ENCODE peak calls at places on chromosome 18, in eight cellular contexts. U is GM06990, D is A549, R is fibroblast of pulmonary artery, I is HCT116, F is AG04450, M is fibroblast of lung, A is astrocyte of the cerebellum. B is an unnamed sample.

GRCh38 chr18:24601624-24602023 is 141.2 kb downstream of the HRH4 start:
- DNase-seq in U (no peak), D (no peak), R (no peak), I (no peak), F (no peak), M (no peak), A (no peak), B (no peak)

GRCh38 chr18:54134053-54134452 is 90.4 kb downstream of the MBD2 start:
- DNase-seq in U (no peak), D (no peak), R (no peak), I (no peak), F (no peak), M (no peak), A (no peak), B (no peak)

GRCh38 chr18:13579874-13580273 is 146.5 kb downstream of the FAM210A start:
- DNase-seq in U (no peak), D (no peak), R (no peak), I (no peak), F (no peak), M (no peak), A (no peak), B (no peak)

GRCh38 chr18:44556296-44556695 is 124.4 kb upstream of the SETBP1 start:
- DNase-seq in U (no peak), D (no peak), R (no peak), I (no peak), F (no peak), M (no peak), A (no peak), B (no peak)

GRCh38 chr18:51363384-51363783 is 165.9 kb upstream of the MEX3C start:
- DNase-seq in U (no peak), D (no peak), R (no peak), I (no peak), F (no peak), M (no peak), A (no peak), B (no peak)

GRCh38 chr18:65235966-65236634 is 514.7 kb upstream of the CDH7 start:
- DNase-seq in U (no peak), D (no peak), R (no peak), I (no peak), F (no peak), M (no peak), A (peak; percentile 4), B (no peak)

GRCh38 chr18:45270289-45270771 is 344.9 kb upstream of the SLC14A2 start:
- DNase-seq in U (no peak), D (no peak), R (no peak), I (no peak), F (no peak), M (no peak), A (no peak), B (no peak)

GRCh38 chr18:34357944-34358580 is 133.3 kb upstream of the NOL4 start:
- DNase-seq in U (peak; percentile 25), D (no peak), R (no peak), I (no peak), F (no peak), M (no peak), A (no peak), B (no peak)

GRCh38 chr18:13566941-13567762 is 159.2 kb downstream of the FAM210A start:
- DNase-seq in U (peak; percentile 84), D (no peak), R (no peak), I (no peak), F (no peak), M (peak; percentile 12), A (no peak), B (peak; percentile 83)

GRCh38 chr18:37710731-37711130 is 145.1 kb upstream of the CELF4 start:
- DNase-seq in U (no peak), D (no peak), R (no peak), I (no peak), F (no peak), M (no peak), A (no peak), B (no peak)

GRCh38 chr18:46676162-46676830 is 19.3 kb upstream of the LOXHD1 start:
- DNase-seq in U (no peak), D (peak; percentile 8), R (no peak), I (no peak), F (no peak), M (peak; percentile 8), A (peak; percentile 42), B (no peak)

GRCh38 chr18:45850021-45850420 is 24.5 kb downstream of the SIGLEC15 start:
- DNase-seq in U (no peak), D (peak; percentile 20), R (peak; percentile 19), I (no peak), F (no peak), M (no peak), A (no peak), B (no peak)

GRCh38 chr18:7174359-7175107 is 56.4 kb upstream of the LRRC30 start:
- DNase-seq in U (no peak), D (no peak), R (peak; percentile 48), I (no peak), F (no peak), M (no peak), A (no peak), B (no peak)

GRCh38 chr18:26574958-26575864 is 26.9 kb upstream of the KCTD1 start:
- DNase-seq in U (peak; percentile 3), D (peak; percentile 96), R (peak; percentile 52), I (no peak), F (no peak), M (peak; percentile 41), A (peak; percentile 84), B (no peak)

GRCh38 chr18:58064406-58064998 is 20.5 kb downstream of the NEDD4L start:
- DNase-seq in U (no peak), D (no peak), R (no peak), I (no peak), F (no peak), M (no peak), A (no peak), B (no peak)

GRCh38 chr18:63882333-63883141 is 5.0 kb upstream of the SERPINB2 start:
- DNase-seq in U (no peak), D (peak; percentile 28), R (peak; percentile 91), I (peak; percentile 67), F (peak; percentile 73), M (peak; percentile 88), A (peak; percentile 15), B (no peak)

DNA sequence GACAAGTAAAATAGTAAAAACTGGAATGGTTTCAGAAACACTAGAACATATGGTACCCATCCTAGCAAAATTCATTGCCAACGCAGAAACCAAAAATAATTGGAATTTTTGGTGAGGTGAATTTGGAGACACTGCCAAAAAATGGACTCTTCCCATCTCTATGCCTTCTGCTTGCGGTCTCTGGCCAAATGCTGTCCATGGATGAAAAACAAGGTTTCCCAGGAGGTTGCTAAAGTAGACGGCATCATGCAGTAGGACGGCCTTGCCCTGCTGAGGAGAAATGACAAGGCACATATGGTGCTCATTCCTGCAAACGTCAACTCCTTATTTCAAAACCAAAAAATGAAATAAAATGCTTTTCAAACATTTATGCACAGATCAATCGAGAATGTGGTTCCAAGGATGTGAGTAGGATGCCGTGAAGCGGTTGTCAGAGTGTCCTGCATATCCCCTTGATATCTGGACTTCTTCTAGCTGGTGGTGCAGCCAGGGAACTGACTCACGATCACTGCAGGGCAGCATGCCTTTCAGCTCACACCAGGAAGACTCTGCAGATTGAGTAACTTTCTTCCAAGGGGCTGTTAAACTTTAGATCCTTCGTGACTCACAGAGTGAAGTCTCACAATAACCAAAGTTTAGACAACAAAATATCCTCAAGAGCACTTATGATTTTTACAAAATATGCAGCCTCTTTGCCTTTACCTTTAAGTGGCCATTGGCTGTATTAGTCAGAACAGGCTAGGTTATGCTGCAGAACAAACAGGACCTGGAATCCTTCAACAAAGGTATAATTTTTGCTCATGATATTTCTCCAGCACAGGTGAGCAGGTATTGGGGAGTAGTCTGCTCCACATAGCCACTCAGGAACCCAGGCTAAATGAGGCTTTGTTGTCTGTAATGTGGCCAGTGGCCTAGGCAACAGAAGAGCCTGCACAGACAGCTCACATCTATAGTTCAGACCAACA is 149.4 kb upstream of the NDUFV2 start:
- DNase-seq in U (no peak), D (no peak), R (peak; percentile 88), I (no peak), F (peak; percentile 74), M (peak; percentile 84), A (no peak), B (no peak)
- TF ChIP-seq CTCF in U (no peak), D (no peak), R (peak; percentile 2), I (no peak), F (peak; percentile 16), M (no peak), A (no peak), B (no peak)

GRCh38 chr18:35376393-35376741 is 770 bp downstream of the ZNF396 start:
- DNase-seq in U (no peak), D (no peak), R (no peak), I (no peak), F (no peak), M (no peak), A (no peak), B (peak; percentile 70)

GRCh38 chr18:35376742-35377695 is at the start of gene ZNF396:
- DNase-seq in U (peak; percentile 71), D (peak; percentile 71), R (peak; percentile 58), I (peak; percentile 23), F (no peak), M (peak; percentile 51), A (no peak), B (peak; percentile 86)

GRCh38 chr18:35383136-35383535 is 6.0 kb upstream of the ZNF396 start:
- DNase-seq in U (no peak), D (no peak), R (no peak), I (no peak), F (no peak), M (no peak), A (no peak), B (no peak)

GRCh38 chr18:35379421-35379820 is 2.3 kb upstream of the ZNF396 start:
- DNase-seq in U (no peak), D (peak; percentile 20), R (no peak), I (no peak), F (no peak), M (no peak), A (no peak), B (no peak)

DNA sequence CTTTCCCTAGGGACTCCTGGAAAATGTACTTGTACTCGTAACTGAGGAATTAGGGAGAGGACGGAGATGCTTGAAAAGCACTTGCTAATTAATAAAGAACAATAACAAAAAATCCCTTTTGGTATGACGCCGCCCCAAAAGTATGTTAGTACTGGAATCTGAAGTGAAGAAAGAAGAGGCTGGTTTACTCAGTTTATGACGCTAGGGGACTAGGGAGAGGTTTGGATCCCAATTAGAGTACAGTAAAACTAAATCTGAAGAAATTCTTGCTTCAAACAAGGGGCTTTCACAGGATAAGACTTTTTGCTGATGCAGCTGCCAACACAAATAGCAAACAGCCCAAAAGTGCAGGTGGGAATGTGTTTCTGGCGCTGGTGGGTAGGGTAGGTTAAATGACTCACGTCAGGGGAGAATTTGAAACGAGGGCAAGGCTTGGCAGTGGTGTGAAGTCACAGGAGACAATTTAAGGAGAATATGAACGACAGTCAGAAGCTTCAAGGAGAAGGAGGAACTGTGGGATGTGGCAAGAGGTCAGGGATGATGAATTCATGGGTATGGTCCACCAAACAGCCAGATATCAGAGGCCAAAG is 1.2 kb upstream of the ZNF396 start:
- DNase-seq in U (no peak), D (no peak), R (peak; percentile 18), I (no peak), F (no peak), M (no peak), A (no peak), B (no peak)
- TF ChIP-seq CTCF in U (no peak), D (no peak), R (no peak), I (no peak), F (no peak), M (no peak), A (no peak), B (no peak)

GRCh38 chr18:31555971-31556747 is 35.5 kb upstream of the TTR start:
- DNase-seq in U (peak; percentile 37), D (peak; percentile 58), R (peak; percentile 86), I (peak; percentile 71), F (peak; percentile 16), M (peak; percentile 83), A (peak; percentile 67), B (peak; percentile 52)
- TF ChIP-seq CTCF in U (peak; percentile 62), D (peak; percentile 73), R (peak; percentile 75), I (peak; percentile 88), F (peak; percentile 81), M (peak; percentile 78), A (peak; percentile 67), B (peak; percentile 34)

GRCh38 chr18:43420950-43421349 is 143.7 kb upstream of the SYT4 start:
- DNase-seq in U (no peak), D (no peak), R (no peak), I (no peak), F (no peak), M (no peak), A (no peak), B (no peak)
- TF ChIP-seq CTCF in U (peak; percentile 36), D (no peak), R (peak; percentile 13), I (no peak), F (no peak), M (no peak), A (peak; percentile 33), B (no peak)